ENCODE peak calls at places on chromosomes 7 and 10, in seven cellular contexts. J, R, E, N, P, Q and A are unnamed samples.

GRCh38 chr10:36412942-36413341 is 712.5 kb upstream of the ANKRD30A start:
- DNase-seq in J (no peak), R (no peak), E (no peak), N (no peak), P (no peak), Q (no peak), A (no peak)

GRCh38 chr7:42673951-42674350 is 237.9 kb downstream of the C7orf25 start:
- DNase-seq in J (no peak), R (no peak), E (no peak), N (no peak), P (no peak), Q (no peak), A (no peak)

GRCh38 chr10:5632430-5632829 is 34.0 kb downstream of the ASB13 start:
- DNase-seq in J (no peak), R (no peak), E (no peak), N (no peak), P (peak; percentile 71), Q (no peak), A (no peak)

GRCh38 chr7:91789086-91789485 is 91.4 kb downstream of the MTERF1 start:
- DNase-seq in J (peak; percentile 39), R (no peak), E (no peak), N (no peak), P (no peak), Q (no peak), A (no peak)

GRCh38 chr7:135670179-135670578 is 7.9 kb downstream of the STMP1 start:
- DNase-seq in J (peak; percentile 67), R (no peak), E (no peak), N (no peak), P (no peak), Q (peak; percentile 86), A (no peak)

GRCh38 chr10:110081914-110082313 is 74.1 kb downstream of the ADD3 start:
- DNase-seq in J (no peak), R (no peak), E (no peak), N (no peak), P (no peak), Q (no peak), A (peak; percentile 86)

GRCh38 chr10:35448687-35449662 is 112.7 kb downstream of the CCNY start:
- DNase-seq in J (peak; percentile 40), R (no peak), E (no peak), N (no peak), P (no peak), Q (no peak), A (no peak)

GRCh38 chr7:145030754-145031153 is 194.9 kb upstream of the TPK1 start:
- DNase-seq in J (no peak), R (no peak), E (no peak), N (no peak), P (no peak), Q (no peak), A (no peak)

GRCh38 chr7:48424731-48425130 is 253.5 kb downstream of the ABCA13 start:
- DNase-seq in J (peak; percentile 2), R (peak; percentile 8), E (no peak), N (no peak), P (no peak), Q (peak; percentile 6), A (no peak)

GRCh38 chr7:156903232-156903909 is 10.4 kb upstream of the LMBR1 start:
- DNase-seq in J (peak; percentile 27), R (peak; percentile 55), E (peak; percentile 47), N (no peak), P (no peak), Q (peak; percentile 19), A (no peak)

GRCh38 chr10:59724098-59724938 is 14.7 kb upstream of the SLC16A9 start:
- DNase-seq in J (no peak), R (no peak), E (peak; percentile 26), N (no peak), P (no peak), Q (no peak), A (no peak)

GRCh38 chr7:36054642-36055041 is 98.4 kb upstream of the EEPD1 start:
- DNase-seq in J (no peak), R (no peak), E (no peak), N (no peak), P (no peak), Q (no peak), A (no peak)

GRCh38 chr10:30059209-30060107 is at the start of gene JCAD:
- DNase-seq in J (no peak), R (peak; percentile 54), E (peak; percentile 83), N (no peak), P (peak; percentile 80), Q (no peak), A (no peak)

GRCh38 chr10:124625831-124626238 is 118.3 kb downstream of the FAM53B start:
- DNase-seq in J (no peak), R (no peak), E (no peak), N (no peak), P (no peak), Q (no peak), A (no peak)

GRCh38 chr7:114924066-114924712 is 2.3 kb downstream of the MDFIC start:
- DNase-seq in J (no peak), R (no peak), E (no peak), N (no peak), P (no peak), Q (no peak), A (no peak)

GRCh38 chr10:22693860-22694259 is 20.5 kb downstream of the PIP4K2A start:
- DNase-seq in J (no peak), R (no peak), E (no peak), N (no peak), P (no peak), Q (no peak), A (no peak)
- TF ChIP-seq CTCF in J (no peak), R (no peak), E (no peak), N (no peak), P (no peak), Q (no peak), A (no peak)

GRCh38 chr7:134245253-134245652 is 71.5 kb downstream of the SLC35B4 start:
- DNase-seq in J (no peak), R (no peak), E (no peak), N (no peak), P (no peak), Q (no peak), A (no peak)
- TF ChIP-seq CTCF in J (no peak), R (no peak), E (no peak), N (no peak), P (no peak), Q (no peak), A (no peak)

DNA sequence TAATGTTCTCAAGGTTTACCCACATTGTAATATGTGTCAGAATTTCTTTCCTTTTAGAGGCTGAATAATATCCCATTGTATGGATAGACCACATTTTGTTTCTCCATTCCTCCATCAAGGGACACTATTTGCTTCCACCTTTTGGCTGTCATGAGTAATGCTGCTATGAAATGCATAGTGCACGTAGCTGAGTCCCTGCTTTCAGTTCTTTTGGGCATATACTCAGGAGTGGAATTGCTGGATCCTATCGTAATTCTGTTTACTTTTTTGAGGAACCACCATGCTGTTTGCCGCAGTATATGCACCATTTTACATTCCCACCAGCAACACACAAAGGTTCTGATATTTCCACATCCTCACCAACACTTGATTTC is 60.0 kb downstream of the PRF1 start:
- DNase-seq in J (peak; percentile 29), R (no peak), E (no peak), N (no peak), P (no peak), Q (peak; percentile 13), A (no peak)
- TF ChIP-seq CTCF in J (peak; percentile 6), R (no peak), E (no peak), N (no peak), P (no peak), Q (peak; percentile 33), A (peak; percentile 16)

GRCh38 chr7:100568176-100568935 is 5.3 kb downstream of the SAP25 start:
- DNase-seq in J (no peak), R (peak; percentile 22), E (no peak), N (no peak), P (no peak), Q (no peak), A (no peak)

GRCh38 chr7:100567751-100568175 is 5.9 kb downstream of the SAP25 start:
- DNase-seq in J (no peak), R (no peak), E (no peak), N (no peak), P (no peak), Q (no peak), A (no peak)

GRCh38 chr7:100567045-100567730 is 6.5 kb downstream of the SAP25 start:
- DNase-seq in J (no peak), R (peak; percentile 21), E (no peak), N (no peak), P (no peak), Q (no peak), A (no peak)

GRCh38 chr7:100570954-100571828 is 2.5 kb downstream of the SAP25 start:
- DNase-seq in J (no peak), R (peak; percentile 33), E (no peak), N (no peak), P (no peak), Q (no peak), A (no peak)

DNA sequence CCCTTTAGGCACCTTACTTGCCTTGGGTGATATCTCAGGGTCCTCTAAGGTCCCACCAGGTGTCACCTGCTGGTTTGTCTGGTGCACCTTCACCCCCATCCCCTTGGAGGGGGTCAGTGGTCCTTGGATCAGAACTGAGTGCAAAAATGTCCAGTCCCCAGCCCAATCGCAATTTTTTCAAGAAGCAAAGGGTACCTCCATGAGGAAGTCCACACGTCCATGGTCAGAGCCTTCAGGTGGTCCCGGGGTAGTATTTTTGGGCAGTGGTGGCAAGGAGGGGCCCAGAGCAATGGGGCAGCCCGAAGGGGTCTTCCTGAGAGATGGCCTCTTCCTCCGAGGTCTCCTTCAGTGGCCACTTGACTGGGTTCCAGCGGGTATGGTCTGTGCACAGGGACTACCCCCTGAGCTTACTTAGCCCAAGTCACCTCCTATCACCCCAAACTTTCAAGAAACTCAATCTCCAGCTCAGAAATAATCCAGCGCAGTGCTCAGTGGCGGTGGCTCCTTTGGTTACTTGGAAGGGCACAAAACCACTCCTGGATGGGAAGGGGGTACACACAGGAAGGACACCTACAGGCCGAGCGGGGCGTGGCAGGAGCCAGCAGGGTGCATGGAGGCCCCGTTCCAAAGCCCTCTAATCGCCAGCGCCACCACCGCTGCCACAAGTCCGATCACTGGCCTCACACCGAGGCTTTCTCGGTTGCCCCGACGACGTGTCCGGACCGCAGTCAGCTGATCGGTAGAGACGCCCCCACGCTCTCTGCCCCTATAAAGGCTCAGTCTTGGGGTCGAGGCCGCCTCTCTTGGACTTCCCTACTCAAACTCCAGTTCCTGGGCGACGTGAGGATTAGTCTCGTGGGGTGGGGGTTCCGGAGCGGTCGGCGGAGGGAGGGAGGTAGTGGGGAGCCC is 4.5 kb downstream of the SAP25 start:
- DNase-seq in J (no peak), R (peak; percentile 73), E (peak; percentile 51), N (no peak), P (peak; percentile 76), Q (no peak), A (no peak)
- TF ChIP-seq CTCF in J (peak; percentile 37), R (peak; percentile 44), E (no peak), N (peak; percentile 54), P (peak; percentile 34), Q (peak; percentile 24), A (peak; percentile 58)

GRCh38 chr7:8923164-8923806 is 489.9 kb downstream of the NXPH1 start:
- DNase-seq in J (no peak), R (no peak), E (no peak), N (no peak), P (no peak), Q (no peak), A (no peak)
- TF ChIP-seq CTCF in J (no peak), R (no peak), E (no peak), N (no peak), P (no peak), Q (no peak), A (no peak)